ENCODE peak calls at places on chromosomes 5 and 9, in four cellular contexts. R is CD8-positive, alpha-beta memory T cell; C is neuronal stem cell; D is GM23248. P is an unnamed sample. For H3K9me3 and H3K4me1, the result is how much of the 10 kb centered on the place peaks cover.

GRCh38 chr5:82662340-82662739 is 384.2 kb upstream of the RPS23 start:
- DNase-seq in R (no peak), C (no peak), D (no peak), P (no peak)

GRCh38 chr9:77954619-77955018 is 77.0 kb downstream of the GNAQ start:
- DNase-seq in R (no peak), C (no peak), D (no peak), P (no peak)

GRCh38 chr5:72847439-72847838 is 31.0 kb downstream of the TNPO1 start:
- DNase-seq in R (no peak), C (no peak), D (no peak), P (no peak)

GRCh38 chr9:109469646-109470358 is 28.3 kb downstream of the PTPN3 start:
- DNase-seq in R (peak), C (peak), D (peak), P (peak)

GRCh38 chr5:3590967-3591900 is 4.4 kb upstream of the IRX1 start:
- DNase-seq in R (no peak), C (no peak), D (peak), P (no peak)

GRCh38 chr5:88836195-88836838 is 46.7 kb downstream of the MEF2C start:
- DNase-seq in R (no peak), C (no peak), D (no peak), P (no peak)

GRCh38 chr5:96280946-96281393 is 152.1 kb downstream of the PCSK1 start:
- DNase-seq in R (no peak), C (no peak), D (peak), P (no peak)

GRCh38 chr5:34582364-34582763 is 73.8 kb upstream of the RAI14 start:
- DNase-seq in R (no peak), C (no peak), D (no peak), P (no peak)

GRCh38 chr5:90640484-90641059 is 82.0 kb downstream of the ADGRV1 start:
- DNase-seq in R (no peak), C (no peak), D (no peak), P (no peak)

GRCh38 chr5:177390363-177391300 is 6.4 kb downstream of the SLC34A1 start:
- DNase-seq in R (peak), C (peak), D (peak), P (peak)

GRCh38 chr5:173581408-173582197 is 34.8 kb downstream of the BOD1 start:
- DNase-seq in R (no peak), C (peak), D (peak), P (peak)

GRCh38 chr5:89028579-89029272 is 145.7 kb upstream of the MEF2C start:
- DNase-seq in R (no peak), C (no peak), D (peak), P (no peak)

GRCh38 chr9:116070256-116070914 is 83.2 kb upstream of the PAPPA start:
- DNase-seq in R (no peak), C (no peak), D (peak), P (no peak)

GRCh38 chr5:138212828-138213160 is 329 bp downstream of the CDC23 start:
- DNase-seq in R (no peak), C (no peak), D (peak), P (no peak)

GRCh38 chr9:78325343-78325742 is 28.4 kb downstream of the PSAT1 start:
- DNase-seq in R (no peak), C (no peak), D (peak), P (peak)

GRCh38 chr5:132465095-132465707 is 25.4 kb downstream of the IRF1 start:
- DNase-seq in R (no peak), C (no peak), D (peak), P (no peak)

GRCh38 chr5:107670927-107671741 is at the start of gene EFNA5:
- DNase-seq in R (no peak), C (no peak), D (peak), P (peak)

DNA sequence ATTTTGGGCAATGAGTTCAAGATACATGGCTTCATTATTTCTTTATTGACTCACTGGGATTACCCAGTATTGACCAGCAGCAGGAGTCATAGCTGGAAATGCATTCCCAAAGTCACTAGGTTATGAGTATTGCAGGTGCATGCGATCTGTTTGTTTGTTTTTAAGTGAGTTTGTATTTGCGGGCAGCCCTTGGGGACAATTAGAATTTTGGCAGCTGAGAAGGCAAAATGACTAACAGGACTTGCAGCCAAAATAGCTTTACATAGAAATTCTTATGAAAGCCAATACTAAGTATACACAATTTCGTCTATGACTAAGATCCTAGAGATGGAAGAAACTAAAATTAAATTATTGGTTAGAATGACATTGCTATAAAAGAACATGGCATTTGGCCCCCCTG is 18.1 kb upstream of the RGMB start:
- DNase-seq in R (no peak), C (no peak), D (peak), P (no peak)
- H3K4me3 ChIP-seq in R (no peak), C (no peak), D (no peak), P (no peak)

GRCh38 chr5:179217356-179217755 is 127.9 kb downstream of the ADAMTS2 start:
- DNase-seq in R (no peak), C (no peak), D (peak), P (no peak)
- H3K9me3 ChIP-seq in R (under half), C (under half), D (under half), P (under half)

DNA sequence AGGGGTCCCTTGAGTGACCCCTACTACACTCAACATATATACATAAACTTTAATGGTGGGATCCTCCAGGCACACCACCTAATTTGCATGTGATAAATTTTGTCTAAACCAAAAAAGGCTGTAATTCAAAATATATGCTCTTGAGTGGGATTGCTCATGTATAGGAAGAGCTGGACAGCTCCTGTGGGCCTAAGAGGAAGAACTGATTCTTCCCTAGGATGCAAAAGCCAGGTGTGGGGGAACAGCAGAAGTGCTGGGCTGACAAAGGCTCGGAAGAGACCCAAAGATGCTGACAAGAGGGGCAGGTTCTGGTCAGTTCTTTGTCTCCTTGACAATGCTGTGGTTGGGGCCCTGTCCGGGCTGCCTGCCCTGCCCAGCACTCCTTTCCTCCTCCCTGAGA is 43.9 kb downstream of the PCDH1 start:
- DNase-seq in R (no peak), C (no peak), D (peak), P (no peak)
- H3K4me1 ChIP-seq in R (under half), C (under half), D (under half), P (under half)

DNA sequence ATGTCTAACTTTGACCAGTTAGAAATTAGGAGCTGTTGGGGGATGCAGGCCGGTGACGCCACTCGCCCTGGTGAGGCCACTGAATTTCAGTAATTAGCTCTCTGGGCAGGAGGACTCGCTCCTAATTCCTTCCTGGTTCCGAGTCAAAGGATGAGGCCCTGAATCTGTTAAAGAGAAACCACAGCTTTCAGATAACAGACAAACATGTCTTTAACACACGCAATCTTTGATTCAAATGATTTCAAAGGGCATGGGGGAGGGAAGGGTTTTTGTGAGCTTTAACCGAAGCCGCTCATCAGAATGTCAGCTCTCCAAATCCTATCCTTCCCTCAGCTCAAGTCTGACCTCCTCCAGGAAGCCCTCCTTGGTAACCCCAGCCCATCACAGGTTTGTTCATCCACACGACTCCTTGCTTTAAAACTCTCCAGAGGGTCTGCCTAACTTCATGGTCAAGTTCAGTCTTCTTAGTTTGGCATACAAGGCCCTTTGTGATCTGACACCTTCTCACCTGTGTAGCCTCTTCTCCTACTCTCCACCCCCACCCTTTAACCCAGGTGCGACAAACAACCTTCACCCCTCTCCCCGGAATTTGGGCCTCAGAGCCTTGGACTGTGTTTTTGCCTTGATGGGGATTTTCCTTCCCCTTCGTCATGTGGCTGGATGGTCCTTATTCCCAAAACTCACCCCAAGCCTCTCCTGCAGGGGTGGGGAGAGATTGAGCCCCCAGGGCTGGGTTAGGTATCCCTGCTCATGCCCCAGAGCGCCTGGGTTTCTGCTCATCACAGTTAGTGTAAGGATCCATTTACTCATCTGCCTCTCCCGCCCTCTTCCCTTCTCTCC is 13.6 kb upstream of the PHF19 start:
- DNase-seq in R (peak), C (no peak), D (no peak), P (no peak)
- H3K4me3 ChIP-seq in R (peak), C (no peak), D (no peak), P (no peak)

DNA sequence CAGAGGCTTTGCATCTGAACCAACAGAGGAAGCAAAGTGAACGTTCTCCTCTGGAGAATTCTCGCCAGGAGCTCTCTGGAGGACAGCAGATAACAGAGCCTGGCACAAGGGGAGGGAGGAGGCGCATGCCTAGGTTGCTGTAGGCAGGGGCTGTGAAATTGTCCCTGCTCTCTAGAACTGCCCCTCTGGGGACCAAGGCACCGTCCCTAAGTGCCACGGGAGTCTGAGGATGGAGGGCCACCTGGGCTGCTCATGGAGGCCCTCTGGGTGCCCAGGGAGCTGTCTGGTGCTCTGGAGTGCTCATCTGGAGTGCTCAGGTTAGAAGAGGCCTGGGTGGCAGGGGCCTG is 77.6 kb downstream of the CACNA1B start:
- DNase-seq in R (no peak), C (no peak), D (no peak), P (no peak)
- H3K9me3 ChIP-seq in R (under half), C (under half), D (under half), P (under half)

GRCh38 chr5:179621551-179621971 is 1.9 kb downstream of the HNRNPH1 start:
- DNase-seq in R (no peak), C (no peak), D (no peak), P (no peak)

GRCh38 chr5:179620703-179621350 is 2.6 kb downstream of the HNRNPH1 start:
- DNase-seq in R (no peak), C (no peak), D (peak), P (no peak)

GRCh38 chr5:179619776-179620175 is 3.7 kb downstream of the HNRNPH1 start:
- DNase-seq in R (no peak), C (no peak), D (peak), P (no peak)

GRCh38 chr5:179618923-179619554 is 4.4 kb downstream of the HNRNPH1 start:
- DNase-seq in R (no peak), C (no peak), D (no peak), P (no peak)

DNA sequence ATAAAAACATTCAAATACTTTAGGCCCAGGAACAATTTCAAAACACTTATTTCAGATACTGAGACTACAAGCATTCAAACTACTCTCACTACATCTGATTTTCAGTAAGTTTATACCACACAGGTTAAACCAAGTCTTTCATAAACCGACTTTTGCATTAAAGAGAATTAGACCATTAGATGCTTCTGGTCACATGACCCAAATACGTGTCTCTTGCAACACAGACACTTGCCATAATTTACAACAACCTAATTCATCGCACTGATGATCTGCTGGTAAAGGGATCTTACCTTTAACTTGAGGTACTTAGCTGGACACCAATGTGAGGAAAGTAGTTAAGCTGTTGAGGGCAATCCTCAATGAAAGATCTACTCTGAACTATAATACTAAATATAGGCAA is 3.2 kb downstream of the HNRNPH1 start:
- DNase-seq in R (no peak), C (no peak), D (peak), P (no peak)
- H3K4me1 ChIP-seq in R (half or more), C (under half), D (under half), P (under half)

DNA sequence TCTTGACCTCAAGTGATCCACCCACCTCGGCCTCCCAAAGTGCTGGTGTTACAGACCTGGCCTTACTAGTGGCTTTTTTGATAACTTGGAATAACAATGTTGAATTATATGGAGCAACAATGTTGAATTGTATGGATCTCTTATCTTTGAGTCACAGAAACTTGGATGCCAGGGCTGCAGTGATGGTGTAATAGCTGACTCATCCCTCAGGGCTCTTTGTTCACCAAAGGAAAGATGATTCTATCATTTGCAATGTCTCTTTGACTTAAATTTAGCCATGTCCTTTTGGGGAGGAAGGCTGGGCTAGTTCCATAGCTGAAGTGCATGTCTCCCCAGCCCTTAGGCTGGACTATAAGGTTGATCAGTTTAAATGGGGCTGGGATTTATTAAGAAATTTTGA is 172.3 kb downstream of the PDZD2 start:
- DNase-seq in R (no peak), C (no peak), D (peak), P (no peak)
- H3K4me3 ChIP-seq in R (no peak), C (no peak), D (no peak), P (no peak)

GRCh38 chr5:27548415-27548814 is 510.0 kb upstream of the CDH9 start:
- DNase-seq in R (no peak), C (no peak), D (no peak), P (no peak)
- H3K9me3 ChIP-seq in R (under half), C (under half), D (under half), P (under half)

DNA sequence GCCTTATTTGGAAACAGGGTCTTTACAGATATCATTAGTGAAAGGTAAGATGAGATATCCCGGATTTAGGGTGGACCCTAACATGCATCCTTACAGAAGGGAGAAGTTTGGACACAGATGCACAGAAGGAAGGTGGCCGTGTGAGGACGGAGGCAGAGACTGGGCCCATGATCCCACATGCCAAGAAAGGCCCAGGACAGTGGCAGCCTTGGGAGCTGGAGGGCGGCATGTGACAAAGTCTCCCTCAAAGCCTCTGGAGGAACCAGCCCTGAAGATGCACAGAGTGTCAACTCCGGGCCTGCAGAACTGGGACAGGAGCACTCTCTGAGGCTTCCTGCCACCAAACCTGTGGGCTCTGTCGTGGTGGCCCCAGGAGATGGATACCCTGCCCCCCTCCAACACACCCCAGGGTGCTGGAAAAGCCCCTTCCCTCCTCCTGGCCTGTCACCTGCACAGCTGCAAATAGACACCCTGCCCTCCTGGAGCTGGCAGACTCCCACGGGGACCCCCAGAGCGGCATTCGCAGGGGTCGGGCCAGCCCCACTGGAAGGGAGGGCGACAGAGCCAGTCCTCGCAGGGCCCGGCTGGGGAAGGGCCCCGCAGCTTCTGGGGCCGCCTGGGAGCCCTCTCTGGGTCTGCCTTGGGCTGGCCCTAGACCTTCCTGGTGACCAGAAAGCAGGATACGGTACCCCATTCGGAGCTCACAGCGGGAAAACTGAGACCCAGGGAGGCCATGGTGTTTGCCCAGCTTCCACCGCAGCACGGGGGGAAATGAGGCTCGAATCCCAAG is 7.9 kb downstream of the NACC2 start:
- DNase-seq in R (no peak), C (no peak), D (no peak), P (no peak)
- H3K4me1 ChIP-seq in R (under half), C (under half), D (under half), P (under half)